ENCODE peak calls at places on chromosomes 16 and 17, in five cellular contexts. M, J, H, G and D are unnamed samples.

GRCh38 chr16:8088820-8089338 is 501.4 kb downstream of the TMEM114 start:
- DNase-seq in G (no peak), M (no peak), J (no peak), H (no peak), D (no peak)

GRCh38 chr17:29659155-29659554 is 36.4 kb upstream of the CORO6 start:
- DNase-seq in G (no peak), J (no peak), H (no peak), M (no peak), D (no peak)

GRCh38 chr17:77802811-77803220 is 155.7 kb upstream of the TNRC6C start:
- DNase-seq in M (peak), H (no peak), J (peak), G (no peak), D (no peak)

GRCh38 chr17:80948961-80949450 is 42.6 kb upstream of the CHMP6 start:
- DNase-seq in G (no peak), H (no peak), M (no peak), J (no peak), D (no peak)

GRCh38 chr16:87702325-87702811 is 63.4 kb downstream of the KLHDC4 start:
- DNase-seq in G (peak), H (no peak), J (peak), M (no peak), D (no peak)

GRCh38 chr16:79656537-79657115 is 56.1 kb upstream of the MAF start:
- DNase-seq in G (no peak), M (no peak), H (no peak), J (no peak), D (no peak)

GRCh38 chr17:71978435-71978834 is 142.4 kb upstream of the SOX9 start:
- DNase-seq in J (no peak), M (no peak), H (no peak), G (no peak), D (peak)

GRCh38 chr16:79628501-79628975 is 28.0 kb upstream of the MAF start:
- DNase-seq in G (no peak), H (peak), J (peak), M (no peak), D (peak)

GRCh38 chr17:75736173-75736835 is 15.0 kb downstream of the ITGB4 start:
- DNase-seq in H (no peak), J (no peak), G (no peak), M (no peak), D (no peak)